ENCODE peak calls at places on chromosomes 4 and X, in seven cellular contexts. Z is A549, V is IMR-90, J is stomach, C is fibroblast of mammary gland, N is fibroblast of lung, W is neural progenitor cell. B is an unnamed sample.

GRCh38 chr4:100042711-100043110 is 92.6 kb upstream of the H2AZ1 start:
- DNase-seq in W (no peak), N (peak), Z (no peak), J (no peak), C (no peak), V (peak), B (peak)

GRCh38 chr4:96599752-96600151 is 759.9 kb downstream of the PDHA2 start:
- DNase-seq in C (no peak), W (no peak), N (no peak), V (no peak), J (no peak), Z (no peak), B (no peak)

GRCh38 chr4:170990989-170991589 is 822.1 kb upstream of the GALNTL6 start:
- DNase-seq in V (no peak), W (peak), Z (no peak), N (no peak), C (peak), J (no peak), B (no peak)

GRCh38 chr4:74845834-74846233 is 51.5 kb upstream of the BTC start:
- DNase-seq in Z (no peak), J (no peak), W (no peak), N (no peak), V (no peak), C (no peak), B (no peak)

GRCh38 chrX:140822184-140822583 is 112.6 kb downstream of the LINC00632 start:
- DNase-seq in V (no peak), C (no peak), N (no peak), Z (no peak), W (no peak), J (no peak), B (no peak)

GRCh38 chrX:70169281-70169680 is 8.0 kb upstream of the DGAT2L6 start:
- DNase-seq in J (no peak), C (no peak), W (no peak), V (no peak), N (no peak), Z (no peak), B (no peak)

GRCh38 chrX:38489341-38489740 is 72.0 kb upstream of the TSPAN7 start:
- DNase-seq in N (no peak), V (no peak), Z (no peak), J (no peak), C (no peak), W (no peak), B (no peak)

GRCh38 chr4:27000122-27000521 is 139.5 kb downstream of the STIM2 start:
- DNase-seq in Z (no peak), W (no peak), V (no peak), N (no peak), C (no peak), J (no peak), B (no peak)

GRCh38 chr4:109967798-109968520 is 55.3 kb downstream of the EGF start:
- DNase-seq in N (peak), C (peak), Z (no peak), V (peak), W (no peak), J (no peak), B (peak)

GRCh38 chr4:14348506-14348905 is 653.8 kb upstream of the CPEB2 start:
- DNase-seq in N (peak), V (peak), C (peak), J (no peak), Z (no peak), W (no peak), B (no peak)

GRCh38 chrX:84186603-84187358 is 1.2 kb downstream of the RPS6KA6 start:
- DNase-seq in Z (peak), J (no peak), W (no peak), N (peak), V (peak), C (peak), B (no peak)

GRCh38 chrX:25721564-25721963 is 416.6 kb upstream of the MAGEB18 start:
- DNase-seq in V (no peak), Z (no peak), N (no peak), W (peak), C (peak), J (no peak), B (no peak)

GRCh38 chrX:15349046-15349445 is 13.7 kb upstream of the PIGA start:
- DNase-seq in W (peak), V (peak), N (peak), J (peak), C (peak), Z (peak), B (peak)
- TF ChIP-seq CTCF in W (peak), V (peak), N (peak), J (peak), C (peak), Z (peak), B (peak)

GRCh38 chrX:1591863-1592127 is 391 bp downstream of the AKAP17A start:
- DNase-seq in V (no peak), W (peak), Z (no peak), C (no peak), J (no peak), N (no peak), B (no peak)

GRCh38 chrX:1589356-1590130 is 1.9 kb upstream of the AKAP17A start:
- DNase-seq in V (no peak), Z (no peak), W (no peak), N (no peak), C (no peak), J (no peak), B (no peak)

GRCh38 chrX:1592863-1593201 is 1.4 kb downstream of the AKAP17A start:
- DNase-seq in Z (no peak), W (no peak), V (peak), J (peak), N (no peak), C (no peak), B (no peak)

GRCh38 chrX:1592128-1592862 is 891 bp downstream of the AKAP17A start:
- DNase-seq in J (peak), V (peak), W (no peak), Z (no peak), N (peak), C (peak), B (no peak)

GRCh38 chrX:1591102-1591862 is at the start of gene AKAP17A:
- DNase-seq in C (peak), W (peak), N (peak), Z (peak), J (peak), V (peak), B (peak)
- TF ChIP-seq CTCF in C (no peak), W (peak), N (no peak), Z (no peak), J (no peak), V (peak), B (no peak)

GRCh38 chr4:123874044-123874443 is 477.4 kb downstream of the SPRY1 start:
- DNase-seq in Z (no peak), V (no peak), N (peak), C (no peak), W (no peak), J (no peak), B (no peak)
- TF ChIP-seq CTCF in Z (no peak), V (no peak), N (no peak), C (no peak), W (no peak), J (no peak), B (no peak)

GRCh38 chr4:47705326-47705981 is 132.4 kb downstream of the CORIN start:
- DNase-seq in V (peak), Z (no peak), C (peak), W (peak), N (peak), J (no peak), B (peak)
- TF ChIP-seq CTCF in V (peak), Z (peak), C (peak), W (peak), N (peak), J (no peak), B (peak)

DNA sequence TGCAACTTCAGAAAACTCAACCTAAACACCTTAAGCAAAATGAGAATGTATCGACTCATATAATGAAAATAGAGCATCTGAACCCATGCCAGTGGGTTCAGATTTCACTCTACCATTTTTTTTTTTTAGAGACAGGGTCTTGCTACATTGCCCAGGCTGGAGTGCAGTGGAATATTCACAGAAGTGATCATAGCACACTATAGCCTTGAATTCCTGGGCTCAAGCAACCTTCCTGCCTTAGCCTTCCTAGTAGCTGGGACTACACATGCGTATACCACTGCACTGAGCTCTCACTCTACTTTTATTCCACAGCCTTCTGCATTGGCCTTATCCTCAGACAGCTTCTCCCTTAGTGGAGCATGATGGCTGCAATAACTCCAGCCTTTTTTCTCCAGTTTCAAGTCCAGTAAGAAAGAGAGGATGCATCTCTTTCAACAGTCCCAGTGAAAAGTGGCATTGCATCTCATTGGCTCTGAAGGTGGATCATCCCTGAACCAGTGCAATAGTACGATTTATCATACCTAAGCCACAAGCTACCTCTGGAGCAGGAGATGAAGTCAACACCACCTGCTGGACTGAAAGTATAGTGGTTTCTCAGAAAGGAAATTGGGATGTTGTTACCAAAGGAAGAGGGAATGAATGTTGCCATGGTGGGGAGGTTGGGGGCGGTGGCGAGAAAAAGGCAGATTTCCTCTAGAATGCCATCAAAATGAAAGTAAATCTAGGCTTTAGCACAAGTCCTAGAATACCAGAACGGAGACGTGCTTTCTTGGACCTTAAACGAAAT is 2.0 kb upstream of the SOD3 start:
- DNase-seq in W (peak), J (no peak), Z (peak), C (peak), V (peak), N (peak), B (peak)
- TF ChIP-seq CTCF in W (peak), J (no peak), Z (peak), C (peak), V (peak), N (peak), B (peak)

GRCh38 chr4:101597204-101597603 is 193.3 kb upstream of the BANK1 start:
- DNase-seq in W (no peak), Z (no peak), C (peak), J (no peak), V (no peak), N (no peak), B (peak)
- TF ChIP-seq CTCF in W (peak), Z (no peak), C (peak), J (no peak), V (peak), N (peak), B (peak)

GRCh38 chr4:37890501-37891220 is at the start of gene TBC1D1:
- DNase-seq in C (no peak), Z (no peak), W (peak), J (peak), V (no peak), N (no peak), B (no peak)
- TF ChIP-seq CTCF in C (no peak), Z (no peak), W (no peak), J (no peak), V (no peak), N (peak), B (no peak)